ENCODE peak calls at places on chromosomes 7 and 10, in ten cellular contexts. Q is tibial nerve, E is ascending aorta, F is A549, V is uterus, I is OCI-LY7, U is cardiac fibroblast, M is Peyer's patch, C is upper lobe of left lung, B is bronchial epithelial cell. G is an unnamed sample.

GRCh38 chr7:99275496-99275895 is 2.9 kb downstream of the MYH16 start:
- DNase-seq in I (no peak), V (no peak), Q (no peak), U (no peak), F (no peak), B (no peak), C (no peak), M (no peak), E (no peak), G (no peak)

GRCh38 chr7:30845426-30846135 is 66.1 kb upstream of the AQP1 start:
- DNase-seq in I (no peak), V (peak), U (peak), B (peak), Q (peak), C (peak), E (no peak), M (no peak), F (no peak), G (no peak)

GRCh38 chr10:121062040-121062574 is 210.9 kb downstream of the WDR11 start:
- DNase-seq in Q (no peak), V (no peak), M (no peak), B (no peak), E (no peak), I (no peak), U (no peak), F (no peak), C (no peak), G (no peak)

GRCh38 chr10:71757450-71757918 is 15.8 kb downstream of the VSIR start:
- DNase-seq in E (no peak), Q (no peak), F (no peak), C (no peak), U (no peak), I (no peak), V (no peak), M (peak), B (no peak), G (no peak)

GRCh38 chr7:43039346-43039745 is 73.1 kb upstream of the HECW1 start:
- DNase-seq in Q (no peak), M (no peak), V (no peak), C (no peak), F (no peak), I (no peak), E (no peak), U (no peak), B (no peak), G (no peak)

GRCh38 chr7:19567011-19567410 is 141.8 kb downstream of the POLR1F start:
- DNase-seq in C (no peak), B (no peak), Q (no peak), M (no peak), E (no peak), V (no peak), U (peak), I (no peak), F (no peak), G (no peak)

GRCh38 chr10:89476150-89476549 is 59.2 kb downstream of the SLC16A12 start:
- DNase-seq in C (no peak), B (no peak), F (no peak), E (no peak), V (no peak), I (no peak), M (no peak), U (no peak), Q (no peak), G (no peak)

GRCh38 chr10:74841265-74841973 is 15.0 kb downstream of the KAT6B start:
- DNase-seq in V (no peak), Q (peak), M (no peak), I (no peak), B (no peak), F (no peak), U (no peak), E (no peak), C (peak), G (no peak)

GRCh38 chr7:8214162-8214897 is 47.6 kb downstream of the ICA1 start:
- DNase-seq in F (no peak), I (no peak), C (no peak), E (no peak), B (peak), M (no peak), U (no peak), Q (no peak), V (peak), G (no peak)

GRCh38 chr10:58818889-58819288 is 306.2 kb downstream of the BICC1 start:
- DNase-seq in U (peak), M (no peak), C (no peak), Q (no peak), B (peak), I (no peak), E (no peak), V (no peak), F (peak), G (no peak)

GRCh38 chr10:70541738-70542564 is 60.6 kb downstream of the PRF1 start:
- DNase-seq in I (no peak), M (no peak), Q (no peak), F (no peak), U (no peak), E (no peak), C (no peak), B (no peak), V (no peak), G (no peak)

GRCh38 chr10:10293431-10293830 is 724.2 kb upstream of the CELF2 start:
- DNase-seq in B (no peak), M (no peak), E (no peak), F (no peak), Q (no peak), I (no peak), V (peak), U (no peak), C (no peak), G (no peak)

GRCh38 chr7:66050990-66051424 is 24.6 kb upstream of the ASL start:
- DNase-seq in U (peak), I (no peak), V (no peak), M (no peak), Q (no peak), B (peak), C (peak), E (no peak), F (peak), G (no peak)

GRCh38 chr10:72834183-72834825 is 59.2 kb upstream of the OIT3 start:
- DNase-seq in C (peak), U (peak), M (peak), I (peak), F (peak), V (peak), Q (peak), B (peak), E (no peak), G (no peak)

GRCh38 chr7:82335001-82335400 is 108.6 kb downstream of the CACNA2D1 start:
- DNase-seq in F (no peak), E (no peak), V (no peak), U (no peak), I (no peak), M (no peak), Q (no peak), C (no peak), B (no peak), G (no peak)

GRCh38 chr10:79247373-79248137 is 99.7 kb upstream of the PPIF start:
- DNase-seq in M (no peak), I (peak), U (no peak), B (no peak), C (no peak), Q (no peak), F (no peak), E (no peak), V (no peak), G (no peak)

GRCh38 chr10:5094265-5095205 is at the start of gene AKR1C3:
- DNase-seq in V (no peak), F (peak), C (no peak), M (no peak), U (peak), E (no peak), Q (no peak), B (peak), I (peak), G (no peak)

GRCh38 chr7:31466036-31466435 is 47.9 kb upstream of the ITPRID1 start:
- DNase-seq in U (no peak), I (no peak), F (no peak), B (peak), M (no peak), C (no peak), Q (no peak), V (no peak), E (no peak), G (no peak)

GRCh38 chr10:85612833-85613232 is 753.8 kb downstream of the GRID1 start:
- DNase-seq in U (no peak), M (peak), E (no peak), I (peak), Q (no peak), V (no peak), B (no peak), C (no peak), F (peak), G (no peak)

GRCh38 chr10:7300327-7300726 is 110.5 kb downstream of the SFMBT2 start:
- DNase-seq in M (no peak), V (peak), B (no peak), Q (no peak), E (no peak), U (no peak), I (no peak), F (peak), C (no peak), G (no peak)

GRCh38 chr10:7302393-7303054 is 108.3 kb downstream of the SFMBT2 start:
- DNase-seq in U (no peak), C (no peak), I (no peak), Q (no peak), V (peak), F (peak), M (no peak), B (no peak), E (no peak), G (no peak)

GRCh38 chr10:7303067-7303629 is 107.7 kb downstream of the SFMBT2 start:
- DNase-seq in F (no peak), B (no peak), U (no peak), E (no peak), V (no peak), I (no peak), C (no peak), M (no peak), Q (no peak), G (no peak)

GRCh38 chr10:7298495-7298894 is 112.3 kb downstream of the SFMBT2 start:
- DNase-seq in I (no peak), Q (no peak), C (no peak), M (no peak), V (no peak), E (no peak), F (no peak), U (no peak), B (no peak), G (no peak)

GRCh38 chr10:7301039-7301768 is 109.6 kb downstream of the SFMBT2 start:
- DNase-seq in I (no peak), B (no peak), C (no peak), V (peak), U (no peak), M (no peak), F (peak), Q (no peak), E (no peak), G (no peak)
- TF ChIP-seq CTCF in I (peak), B (no peak), C (no peak), V (no peak), U (no peak), M (no peak), F (peak), Q (no peak), E (no peak), G (no peak)

GRCh38 chr7:70042533-70042932 is 444.3 kb downstream of the AUTS2 start:
- DNase-seq in V (no peak), E (no peak), C (no peak), I (no peak), B (peak), U (peak), F (no peak), Q (no peak), M (no peak), G (no peak)
- TF ChIP-seq CTCF in V (peak), E (no peak), C (no peak), I (peak), B (no peak), U (no peak), F (peak), Q (peak), M (peak), G (no peak)

GRCh38 chr7:140638311-140638791 is 2.3 kb downstream of the DENND2A start:
- DNase-seq in V (peak), U (peak), Q (no peak), C (no peak), E (no peak), M (peak), I (no peak), B (no peak), F (peak), G (no peak)
- TF ChIP-seq CTCF in V (no peak), U (peak), Q (no peak), C (no peak), E (no peak), M (no peak), I (no peak), B (peak), F (no peak), G (no peak)

DNA sequence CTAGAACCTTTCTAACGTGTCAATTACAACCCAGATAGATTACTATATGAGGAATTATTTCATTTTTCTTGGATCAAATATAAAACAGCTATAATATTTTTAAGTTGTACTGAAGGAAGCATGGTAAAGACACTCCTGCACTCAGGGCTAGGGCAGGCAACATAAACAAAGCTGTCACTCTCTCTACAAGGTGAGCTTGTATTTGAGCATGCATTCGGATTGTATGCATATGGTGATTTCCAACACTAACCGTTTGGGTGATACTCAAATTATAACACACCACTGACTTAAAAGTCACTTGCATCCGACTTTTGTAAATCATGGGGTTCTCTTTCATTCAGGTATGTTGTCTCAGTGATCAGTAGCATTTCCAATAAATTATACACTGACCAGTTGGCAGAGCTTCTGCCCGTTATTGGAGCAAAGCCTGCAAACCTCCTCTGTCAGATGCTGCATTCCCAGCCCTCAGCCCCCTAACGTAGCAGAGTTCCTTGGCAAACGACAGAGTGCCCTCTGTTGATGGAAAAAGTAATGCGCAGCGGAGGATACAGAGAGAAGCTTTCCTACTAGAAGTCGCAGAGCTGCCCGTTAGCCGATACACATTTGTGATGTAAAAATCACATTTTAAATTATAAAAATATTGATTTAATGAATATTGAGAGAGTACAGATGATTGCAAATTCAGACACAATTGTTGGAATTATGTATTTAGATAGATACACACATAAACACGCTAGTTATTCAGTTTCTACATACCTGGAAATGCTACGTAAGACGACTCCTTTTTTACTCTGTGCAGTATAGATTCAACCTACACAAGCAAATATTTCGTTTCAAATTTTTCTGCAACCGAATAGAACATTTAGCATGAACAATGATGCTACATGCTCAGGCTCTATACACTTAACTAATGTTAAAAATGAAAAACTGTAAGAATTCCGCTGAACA is 173.9 kb upstream of the SP4 start:
- DNase-seq in I (peak), M (peak), E (no peak), F (peak), V (no peak), Q (peak), U (peak), B (peak), C (peak), G (peak)
- TF ChIP-seq CTCF in I (peak), M (peak), E (no peak), F (peak), V (no peak), Q (peak), U (peak), B (peak), C (peak), G (peak)

GRCh38 chr7:2098496-2098895 is 134.2 kb downstream of the MAD1L1 start:
- DNase-seq in M (no peak), F (no peak), I (no peak), E (no peak), U (no peak), V (no peak), B (no peak), Q (no peak), C (no peak), G (no peak)

GRCh38 chr7:2098056-2098455 is 134.7 kb downstream of the MAD1L1 start:
- DNase-seq in C (no peak), I (no peak), M (no peak), F (no peak), B (no peak), Q (no peak), U (no peak), V (no peak), E (no peak), G (no peak)

GRCh38 chr7:2100278-2101205 is 132.2 kb downstream of the MAD1L1 start:
- DNase-seq in B (no peak), F (peak), Q (no peak), U (no peak), V (no peak), C (no peak), M (peak), I (peak), E (no peak), G (no peak)

GRCh38 chr7:2097492-2097891 is 135.3 kb downstream of the MAD1L1 start:
- DNase-seq in C (no peak), V (no peak), Q (no peak), I (no peak), B (no peak), U (no peak), M (no peak), F (no peak), E (no peak), G (no peak)

DNA sequence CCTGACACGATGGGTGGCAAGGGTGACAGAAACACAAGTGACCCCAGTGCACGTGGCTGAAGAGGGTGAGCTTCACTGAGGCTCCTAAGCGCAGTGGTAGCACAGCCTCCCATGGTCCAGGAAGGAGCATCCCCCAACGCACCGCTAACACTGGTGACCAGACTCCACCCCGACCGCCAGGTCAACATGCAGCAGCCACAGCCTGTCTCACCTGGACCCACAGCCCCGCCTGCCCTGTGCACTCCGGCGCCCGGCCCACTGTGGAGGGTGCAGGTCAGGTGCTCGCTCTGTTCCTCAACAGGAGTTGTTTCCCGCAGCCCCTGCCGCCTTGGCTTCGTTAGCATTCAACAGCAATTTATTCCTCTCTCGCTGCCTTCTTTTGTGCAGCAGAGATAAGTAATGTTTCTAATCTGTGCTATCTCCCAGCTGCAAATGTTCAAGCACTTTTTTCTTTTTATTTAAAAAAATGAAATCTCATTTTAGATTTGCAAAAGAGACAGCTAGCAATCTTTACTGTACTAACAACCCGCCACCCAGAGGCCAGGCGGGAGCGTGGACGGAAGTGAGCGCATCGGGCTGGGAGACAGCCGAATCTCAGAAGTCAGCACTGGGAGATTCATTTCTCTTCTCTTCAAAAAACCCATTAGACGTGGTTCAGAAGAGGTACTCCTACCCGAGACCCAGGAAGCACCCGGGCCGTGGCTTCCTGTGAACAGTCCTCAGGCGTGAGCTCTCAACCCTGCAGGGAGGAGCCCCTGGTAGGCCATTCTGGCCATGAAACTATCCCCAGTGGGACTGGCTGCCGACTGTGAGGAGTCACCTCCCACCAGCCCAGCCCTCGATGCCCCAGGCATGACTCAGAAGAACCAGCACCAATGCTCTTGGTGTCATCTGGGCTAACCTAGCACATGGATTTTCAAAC is 133.4 kb downstream of the MAD1L1 start:
- DNase-seq in E (no peak), V (no peak), C (no peak), I (peak), U (peak), F (no peak), B (no peak), Q (no peak), M (peak), G (no peak)
- TF ChIP-seq CTCF in E (no peak), V (no peak), C (no peak), I (peak), U (no peak), F (no peak), B (no peak), Q (no peak), M (no peak), G (no peak)

GRCh38 chr7:103094102-103094501 is 19.2 kb downstream of the ARMC10 start:
- DNase-seq in C (no peak), B (no peak), V (no peak), E (no peak), I (no peak), Q (no peak), M (no peak), F (peak), U (peak), G (no peak)
- TF ChIP-seq CTCF in C (no peak), B (no peak), V (no peak), E (no peak), I (peak), Q (no peak), M (peak), F (peak), U (peak), G (no peak)

GRCh38 chr10:84534168-84534567 is 205.8 kb downstream of the CCSER2 start:
- DNase-seq in I (no peak), Q (no peak), F (no peak), M (no peak), E (no peak), B (no peak), C (no peak), V (no peak), U (no peak), G (no peak)
- TF ChIP-seq CTCF in I (peak), Q (no peak), F (peak), M (no peak), E (no peak), B (peak), C (no peak), V (no peak), U (no peak), G (no peak)